ENCODE peak calls at places on chromosome 10, in five cellular contexts. C is GM12865, Y is HCT116, I is transverse colon, E is adrenal gland. U is an unnamed sample.

GRCh38 chr10:4678023-4678950 is 147.7 kb upstream of the AKR1E2 start:
- DNase-seq in C (no peak), Y (no peak), I (peak; percentile 18), E (no peak), U (peak; percentile 91)

GRCh38 chr10:71761541-71762113 is 11.7 kb downstream of the VSIR start:
- DNase-seq in C (no peak), Y (no peak), I (no peak), E (no peak), U (no peak)

GRCh38 chr10:128568979-128569378 is 442.8 kb upstream of the MKI67 start:
- DNase-seq in C (no peak), Y (no peak), I (no peak), E (no peak), U (no peak)

GRCh38 chr10:7322623-7323022 is 88.2 kb downstream of the SFMBT2 start:
- DNase-seq in C (no peak), Y (no peak), I (no peak), E (no peak), U (no peak)

GRCh38 chr10:12844796-12845524 is 156.6 kb downstream of the CCDC3 start:
- DNase-seq in C (no peak), Y (peak; percentile 8), I (no peak), E (peak; percentile 64), U (peak; percentile 92)

GRCh38 chr10:86756511-86757109 is at the start of gene BMPR1A:
- DNase-seq in C (peak; percentile 27), Y (no peak), I (no peak), E (peak; percentile 90), U (peak; percentile 92)

GRCh38 chr10:125162181-125162906 is 2.0 kb upstream of the CTBP2 start:
- DNase-seq in C (no peak), Y (no peak), I (no peak), E (peak; percentile 52), U (no peak)

GRCh38 chr10:132185601-132186487 is 904 bp upstream of the DPYSL4 start:
- DNase-seq in C (no peak), Y (peak; percentile 7), I (peak; percentile 37), E (peak; percentile 66), U (peak; percentile 43)

GRCh38 chr10:78318305-78318704 is 284.6 kb downstream of the RPS24 start:
- DNase-seq in C (no peak), Y (no peak), I (no peak), E (no peak), U (no peak)

GRCh38 chr10:17001297-17001744 is 128.3 kb downstream of the CUBN start:
- DNase-seq in C (no peak), Y (no peak), I (no peak), E (no peak), U (peak; percentile 38)

GRCh38 chr10:9781681-9782080 is 1236.0 kb upstream of the CELF2 start:
- DNase-seq in C (no peak), Y (no peak), I (no peak), E (no peak), U (peak; percentile 71)

GRCh38 chr10:74048433-74048832 is 50.5 kb downstream of the VCL start:
- DNase-seq in C (no peak), Y (no peak), I (no peak), E (no peak), U (no peak)

GRCh38 chr10:13351340-13351915 is 3.3 kb upstream of the SEPHS1 start:
- DNase-seq in C (peak; percentile 75), Y (no peak), I (no peak), E (no peak), U (no peak)

GRCh38 chr10:132143162-132143561 is 43.6 kb upstream of the DPYSL4 start:
- DNase-seq in C (no peak), Y (no peak), I (no peak), E (no peak), U (peak; percentile 6)

GRCh38 chr10:35424680-35425285 is 88.5 kb downstream of the CCNY start:
- DNase-seq in C (no peak), Y (no peak), I (no peak), E (no peak), U (peak; percentile 43)

GRCh38 chr10:55374917-55375316 is 573.9 kb upstream of the PCDH15 start:
- DNase-seq in C (no peak), Y (no peak), I (no peak), E (no peak), U (no peak)

GRCh38 chr10:78310481-78311080 is 276.9 kb downstream of the RPS24 start:
- DNase-seq in C (no peak), Y (no peak), I (no peak), E (no peak), U (no peak)

GRCh38 chr10:1358147-1358546 is 302.0 kb downstream of the WDR37 start:
- DNase-seq in C (no peak), Y (no peak), I (no peak), E (no peak), U (no peak)

GRCh38 chr10:48390933-48391845 is 84.7 kb downstream of the MAPK8 start:
- DNase-seq in C (peak; percentile 35), Y (peak; percentile 38), I (no peak), E (no peak), U (peak; percentile 71)

GRCh38 chr10:88227342-88228018 is 355.6 kb downstream of the RNLS start:
- DNase-seq in C (no peak), Y (no peak), I (peak; percentile 56), E (peak; percentile 70), U (peak; percentile 81)

GRCh38 chr10:49082767-49083166 is 32.6 kb downstream of the VSTM4 start:
- DNase-seq in C (no peak), Y (no peak), I (no peak), E (no peak), U (no peak)

GRCh38 chr10:79320785-79321493 is 26.3 kb upstream of the PPIF start:
- DNase-seq in C (no peak), Y (no peak), I (no peak), E (no peak), U (peak; percentile 48)

GRCh38 chr10:6054884-6055283 is 7.3 kb downstream of the IL2RA start:
- DNase-seq in C (no peak), Y (no peak), I (no peak), E (peak; percentile 20), U (no peak)

GRCh38 chr10:47452495-47453434 is 31.1 kb downstream of the ANXA8 start:
- DNase-seq in C (no peak), Y (no peak), I (no peak), E (no peak), U (no peak)

GRCh38 chr10:110437351-110437605 is 60.4 kb upstream of the DUSP5 start:
- DNase-seq in C (no peak), Y (no peak), I (no peak), E (no peak), U (no peak)

GRCh38 chr10:61992683-61993629 is 91.5 kb downstream of the ARID5B start:
- DNase-seq in C (peak; percentile 80), Y (no peak), I (peak; percentile 56), E (peak; percentile 76), U (peak; percentile 99)

GRCh38 chr10:101536800-101537199 is 51.3 kb downstream of the POLL start:
- DNase-seq in C (peak; percentile 51), Y (peak; percentile 39), I (no peak), E (no peak), U (peak; percentile 58)

GRCh38 chr10:17021661-17022060 is 108.0 kb downstream of the CUBN start:
- DNase-seq in C (no peak), Y (no peak), I (no peak), E (no peak), U (no peak)

GRCh38 chr10:96896884-96897589 is 64.9 kb downstream of the LCOR start:
- DNase-seq in C (peak; percentile 27), Y (no peak), I (no peak), E (no peak), U (no peak)

GRCh38 chr10:113520606-113521481 is 32.0 kb upstream of the HABP2 start:
- DNase-seq in C (peak; percentile 60), Y (peak; percentile 75), I (peak; percentile 63), E (peak; percentile 89), U (peak; percentile 89)

GRCh38 chr10:67036808-67037207 is 111.0 kb downstream of the LRRTM3 start:
- DNase-seq in C (no peak), Y (no peak), I (no peak), E (no peak), U (no peak)

GRCh38 chr10:24722676-24723385 is 856 bp downstream of the ARHGAP21 start:
- DNase-seq in C (peak; percentile 64), Y (no peak), I (peak; percentile 53), E (peak; percentile 70), U (peak; percentile 54)

GRCh38 chr10:13784067-13784466 is 197.3 kb downstream of the PRPF18 start:
- DNase-seq in C (peak; percentile 64), Y (no peak), I (no peak), E (no peak), U (peak; percentile 67)

GRCh38 chr10:97969538-97969937 is 60.9 kb downstream of the CRTAC1 start:
- DNase-seq in C (no peak), Y (no peak), I (no peak), E (no peak), U (no peak)

GRCh38 chr10:114634607-114634974 is 23.5 kb downstream of the ABLIM1 start:
- DNase-seq in C (no peak), Y (peak; percentile 58), I (no peak), E (peak; percentile 95), U (peak; percentile 89)

GRCh38 chr10:63901916-63902315 is 380.7 kb downstream of the REEP3 start:
- DNase-seq in C (no peak), Y (no peak), I (no peak), E (no peak), U (peak; percentile 2)

GRCh38 chr10:132566892-132567291 is 29.3 kb downstream of the INPP5A start:
- DNase-seq in C (no peak), Y (no peak), I (no peak), E (no peak), U (no peak)

GRCh38 chr10:99784025-99784730 is 1.7 kb downstream of the ABCC2 start:
- DNase-seq in C (no peak), Y (no peak), I (no peak), E (peak; percentile 58), U (peak; percentile 94)

GRCh38 chr10:113493943-113494342 is 58.9 kb upstream of the HABP2 start:
- DNase-seq in C (no peak), Y (no peak), I (no peak), E (no peak), U (no peak)

GRCh38 chr10:3239920-3240909 is 67.6 kb upstream of the PITRM1 start:
- DNase-seq in C (no peak), Y (no peak), I (no peak), E (peak; percentile 59), U (no peak)
- H3K4me3 ChIP-seq in C (no peak overlapping the region), Y (no peak overlapping the region), I (no peak overlapping the region), E (no peak overlapping the region), U (no peak overlapping the region)

GRCh38 chr10:11411926-11412545 is 199.4 kb downstream of the USP6NL start:
- DNase-seq in C (peak; percentile 25), Y (no peak), I (no peak), E (no peak), U (peak; percentile 15)
- TF ChIP-seq CTCF in C (peak; percentile 29), Y (peak; percentile 28), I (no peak), E (no peak), U (peak; percentile 24)

GRCh38 chr10:119616879-119617580 is 20.3 kb upstream of the TIAL1 start:
- DNase-seq in C (no peak), Y (no peak), I (no peak), E (no peak), U (peak; percentile 41)
- H3K4me3 ChIP-seq in C (no peak overlapping the region), Y (no peak overlapping the region), I (no peak overlapping the region), E (no peak overlapping the region), U (no peak overlapping the region)

GRCh38 chr10:84185526-84186175 is 8.7 kb upstream of the CDHR1 start:
- DNase-seq in C (no peak), Y (no peak), I (no peak), E (no peak), U (no peak)
- TF ChIP-seq CTCF in C (no peak), Y (no peak), I (no peak), E (no peak), U (no peak)